ENCODE peak calls at places on chromosomes 11 and 22, in ten cellular contexts. One of them, this sample, is unnamed.

GRCh38 chr22:39994566-39995345 is at the start of gene FAM83F:
- DNase-seq in type B pancreatic cell: no peak
- DNase-seq in stimulated activated CD4-positive, alpha-beta T cell treated with anti-CD3 and anti-CD28 coated beads, Interleukin-2, amount 100 ng/mL, for 48 hours: peak
- DNase-seq in nephron progenitor cell: peak
- DNase-seq in activated CD4-positive, alpha-beta T cell treated with anti-CD3 and anti-CD28 coated beads for 48 hours: peak
- DNase-seq in M059J: no peak
- DNase-seq in T-helper 1 cell: no peak
- DNase-seq in activated CD8-positive, alpha-beta memory T cell treated with anti-CD3 and anti-CD28 coated beads, Interleukin-2, amount 50 U/mL, for 48 hours: peak
- DNase-seq in activated naive CD8-positive, alpha-beta T cell treated with anti-CD3 and anti-CD28 coated beads, Interleukin-2, amount 50 U/mL, for 24 hours: peak
- DNase-seq in cardiac muscle cell: no peak
- DNase-seq in this sample: no peak

GRCh38 chr22:22556995-22557925 is 1.8 kb downstream of the PRAME start:
- DNase-seq in cardiac muscle cell: no peak
- DNase-seq in activated naive CD8-positive, alpha-beta T cell treated with anti-CD3 and anti-CD28 coated beads, Interleukin-2, amount 50 U/mL, for 24 hours: no peak
- DNase-seq in T-helper 1 cell: no peak
- DNase-seq in activated CD4-positive, alpha-beta T cell treated with anti-CD3 and anti-CD28 coated beads for 48 hours: no peak
- DNase-seq in activated CD8-positive, alpha-beta memory T cell treated with anti-CD3 and anti-CD28 coated beads, Interleukin-2, amount 50 U/mL, for 48 hours: no peak
- DNase-seq in nephron progenitor cell: no peak
- DNase-seq in M059J: no peak
- DNase-seq in stimulated activated CD4-positive, alpha-beta T cell treated with anti-CD3 and anti-CD28 coated beads, Interleukin-2, amount 100 ng/mL, for 48 hours: no peak
- DNase-seq in type B pancreatic cell: no peak
- DNase-seq in this sample: no peak

GRCh38 chr11:131186629-131187075 is 183.8 kb upstream of the NTM start:
- DNase-seq in type B pancreatic cell: no peak
- DNase-seq in M059J: no peak
- DNase-seq in nephron progenitor cell: peak
- DNase-seq in activated CD8-positive, alpha-beta memory T cell treated with anti-CD3 and anti-CD28 coated beads, Interleukin-2, amount 50 U/mL, for 48 hours: no peak
- DNase-seq in T-helper 1 cell: no peak
- DNase-seq in activated naive CD8-positive, alpha-beta T cell treated with anti-CD3 and anti-CD28 coated beads, Interleukin-2, amount 50 U/mL, for 24 hours: peak
- DNase-seq in stimulated activated CD4-positive, alpha-beta T cell treated with anti-CD3 and anti-CD28 coated beads, Interleukin-2, amount 100 ng/mL, for 48 hours: no peak
- DNase-seq in cardiac muscle cell: peak
- DNase-seq in activated CD4-positive, alpha-beta T cell treated with anti-CD3 and anti-CD28 coated beads for 48 hours: peak
- DNase-seq in this sample: no peak

GRCh38 chr11:73980001-73980960 is 2.4 kb downstream of the UCP2 start:
- DNase-seq in activated CD4-positive, alpha-beta T cell treated with anti-CD3 and anti-CD28 coated beads for 48 hours: peak
- DNase-seq in cardiac muscle cell: no peak
- DNase-seq in stimulated activated CD4-positive, alpha-beta T cell treated with anti-CD3 and anti-CD28 coated beads, Interleukin-2, amount 100 ng/mL, for 48 hours: no peak
- DNase-seq in T-helper 1 cell: peak
- DNase-seq in activated naive CD8-positive, alpha-beta T cell treated with anti-CD3 and anti-CD28 coated beads, Interleukin-2, amount 50 U/mL, for 24 hours: peak
- DNase-seq in nephron progenitor cell: no peak
- DNase-seq in activated CD8-positive, alpha-beta memory T cell treated with anti-CD3 and anti-CD28 coated beads, Interleukin-2, amount 50 U/mL, for 48 hours: peak
- DNase-seq in M059J: no peak
- DNase-seq in type B pancreatic cell: no peak
- DNase-seq in this sample: no peak

GRCh38 chr11:120217941-120218694 is 7.3 kb downstream of the OAF start:
- DNase-seq in stimulated activated CD4-positive, alpha-beta T cell treated with anti-CD3 and anti-CD28 coated beads, Interleukin-2, amount 100 ng/mL, for 48 hours: no peak
- DNase-seq in M059J: no peak
- DNase-seq in activated naive CD8-positive, alpha-beta T cell treated with anti-CD3 and anti-CD28 coated beads, Interleukin-2, amount 50 U/mL, for 24 hours: no peak
- DNase-seq in nephron progenitor cell: no peak
- DNase-seq in type B pancreatic cell: no peak
- DNase-seq in T-helper 1 cell: no peak
- DNase-seq in activated CD4-positive, alpha-beta T cell treated with anti-CD3 and anti-CD28 coated beads for 48 hours: no peak
- DNase-seq in activated CD8-positive, alpha-beta memory T cell treated with anti-CD3 and anti-CD28 coated beads, Interleukin-2, amount 50 U/mL, for 48 hours: no peak
- DNase-seq in cardiac muscle cell: no peak
- DNase-seq in this sample: no peak

GRCh38 chr11:58068640-58069039 is 37.9 kb downstream of the OR6Q1 start:
- DNase-seq in activated naive CD8-positive, alpha-beta T cell treated with anti-CD3 and anti-CD28 coated beads, Interleukin-2, amount 50 U/mL, for 24 hours: no peak
- DNase-seq in cardiac muscle cell: no peak
- DNase-seq in activated CD8-positive, alpha-beta memory T cell treated with anti-CD3 and anti-CD28 coated beads, Interleukin-2, amount 50 U/mL, for 48 hours: no peak
- DNase-seq in T-helper 1 cell: no peak
- DNase-seq in nephron progenitor cell: no peak
- DNase-seq in activated CD4-positive, alpha-beta T cell treated with anti-CD3 and anti-CD28 coated beads for 48 hours: no peak
- DNase-seq in type B pancreatic cell: no peak
- DNase-seq in M059J: no peak
- DNase-seq in stimulated activated CD4-positive, alpha-beta T cell treated with anti-CD3 and anti-CD28 coated beads, Interleukin-2, amount 100 ng/mL, for 48 hours: no peak
- DNase-seq in this sample: no peak

GRCh38 chr11:45098929-45099328 is 47.5 kb upstream of the PRDM11 start:
- DNase-seq in T-helper 1 cell: no peak
- DNase-seq in type B pancreatic cell: peak
- DNase-seq in nephron progenitor cell: no peak
- DNase-seq in activated CD8-positive, alpha-beta memory T cell treated with anti-CD3 and anti-CD28 coated beads, Interleukin-2, amount 50 U/mL, for 48 hours: no peak
- DNase-seq in stimulated activated CD4-positive, alpha-beta T cell treated with anti-CD3 and anti-CD28 coated beads, Interleukin-2, amount 100 ng/mL, for 48 hours: no peak
- DNase-seq in activated naive CD8-positive, alpha-beta T cell treated with anti-CD3 and anti-CD28 coated beads, Interleukin-2, amount 50 U/mL, for 24 hours: no peak
- DNase-seq in cardiac muscle cell: no peak
- DNase-seq in M059J: no peak
- DNase-seq in activated CD4-positive, alpha-beta T cell treated with anti-CD3 and anti-CD28 coated beads for 48 hours: no peak
- DNase-seq in this sample: no peak

GRCh38 chr11:105713106-105713505 is 103.2 kb downstream of the GRIA4 start:
- DNase-seq in activated CD4-positive, alpha-beta T cell treated with anti-CD3 and anti-CD28 coated beads for 48 hours: no peak
- DNase-seq in activated CD8-positive, alpha-beta memory T cell treated with anti-CD3 and anti-CD28 coated beads, Interleukin-2, amount 50 U/mL, for 48 hours: no peak
- DNase-seq in T-helper 1 cell: no peak
- DNase-seq in M059J: no peak
- DNase-seq in activated naive CD8-positive, alpha-beta T cell treated with anti-CD3 and anti-CD28 coated beads, Interleukin-2, amount 50 U/mL, for 24 hours: no peak
- DNase-seq in nephron progenitor cell: no peak
- DNase-seq in cardiac muscle cell: no peak
- DNase-seq in type B pancreatic cell: no peak
- DNase-seq in stimulated activated CD4-positive, alpha-beta T cell treated with anti-CD3 and anti-CD28 coated beads, Interleukin-2, amount 100 ng/mL, for 48 hours: no peak
- DNase-seq in this sample: no peak

GRCh38 chr11:100356035-100356434 is 331.1 kb upstream of the ARHGAP42 start:
- DNase-seq in cardiac muscle cell: no peak
- DNase-seq in stimulated activated CD4-positive, alpha-beta T cell treated with anti-CD3 and anti-CD28 coated beads, Interleukin-2, amount 100 ng/mL, for 48 hours: no peak
- DNase-seq in activated naive CD8-positive, alpha-beta T cell treated with anti-CD3 and anti-CD28 coated beads, Interleukin-2, amount 50 U/mL, for 24 hours: no peak
- DNase-seq in activated CD4-positive, alpha-beta T cell treated with anti-CD3 and anti-CD28 coated beads for 48 hours: no peak
- DNase-seq in T-helper 1 cell: no peak
- DNase-seq in type B pancreatic cell: no peak
- DNase-seq in activated CD8-positive, alpha-beta memory T cell treated with anti-CD3 and anti-CD28 coated beads, Interleukin-2, amount 50 U/mL, for 48 hours: no peak
- DNase-seq in M059J: peak
- DNase-seq in nephron progenitor cell: no peak
- DNase-seq in this sample: no peak

GRCh38 chr11:92380882-92381281 is 156.3 kb downstream of the FAT3 start:
- DNase-seq in activated CD4-positive, alpha-beta T cell treated with anti-CD3 and anti-CD28 coated beads for 48 hours: no peak
- DNase-seq in stimulated activated CD4-positive, alpha-beta T cell treated with anti-CD3 and anti-CD28 coated beads, Interleukin-2, amount 100 ng/mL, for 48 hours: no peak
- DNase-seq in M059J: peak
- DNase-seq in activated CD8-positive, alpha-beta memory T cell treated with anti-CD3 and anti-CD28 coated beads, Interleukin-2, amount 50 U/mL, for 48 hours: no peak
- DNase-seq in cardiac muscle cell: no peak
- DNase-seq in type B pancreatic cell: no peak
- DNase-seq in T-helper 1 cell: no peak
- DNase-seq in nephron progenitor cell: no peak
- DNase-seq in activated naive CD8-positive, alpha-beta T cell treated with anti-CD3 and anti-CD28 coated beads, Interleukin-2, amount 50 U/mL, for 24 hours: no peak
- DNase-seq in this sample: peak

GRCh38 chr11:13955971-13956421 is 6.5 kb upstream of the SPON1 start:
- DNase-seq in M059J: peak
- DNase-seq in type B pancreatic cell: no peak
- DNase-seq in stimulated activated CD4-positive, alpha-beta T cell treated with anti-CD3 and anti-CD28 coated beads, Interleukin-2, amount 100 ng/mL, for 48 hours: peak
- DNase-seq in cardiac muscle cell: peak
- DNase-seq in activated naive CD8-positive, alpha-beta T cell treated with anti-CD3 and anti-CD28 coated beads, Interleukin-2, amount 50 U/mL, for 24 hours: peak
- DNase-seq in activated CD8-positive, alpha-beta memory T cell treated with anti-CD3 and anti-CD28 coated beads, Interleukin-2, amount 50 U/mL, for 48 hours: peak
- DNase-seq in T-helper 1 cell: peak
- DNase-seq in nephron progenitor cell: peak
- DNase-seq in activated CD4-positive, alpha-beta T cell treated with anti-CD3 and anti-CD28 coated beads for 48 hours: peak
- DNase-seq in this sample: peak

GRCh38 chr22:47380692-47381091 is 618.2 kb downstream of the TBC1D22A start:
- DNase-seq in activated CD4-positive, alpha-beta T cell treated with anti-CD3 and anti-CD28 coated beads for 48 hours: no peak
- DNase-seq in M059J: no peak
- DNase-seq in activated naive CD8-positive, alpha-beta T cell treated with anti-CD3 and anti-CD28 coated beads, Interleukin-2, amount 50 U/mL, for 24 hours: no peak
- DNase-seq in stimulated activated CD4-positive, alpha-beta T cell treated with anti-CD3 and anti-CD28 coated beads, Interleukin-2, amount 100 ng/mL, for 48 hours: no peak
- DNase-seq in T-helper 1 cell: no peak
- DNase-seq in activated CD8-positive, alpha-beta memory T cell treated with anti-CD3 and anti-CD28 coated beads, Interleukin-2, amount 50 U/mL, for 48 hours: no peak
- DNase-seq in cardiac muscle cell: no peak
- DNase-seq in type B pancreatic cell: no peak
- DNase-seq in nephron progenitor cell: no peak
- DNase-seq in this sample: no peak

GRCh38 chr11:12669930-12670329 is 4.3 kb upstream of the TEAD1 start:
- DNase-seq in stimulated activated CD4-positive, alpha-beta T cell treated with anti-CD3 and anti-CD28 coated beads, Interleukin-2, amount 100 ng/mL, for 48 hours: no peak
- DNase-seq in type B pancreatic cell: no peak
- DNase-seq in activated CD8-positive, alpha-beta memory T cell treated with anti-CD3 and anti-CD28 coated beads, Interleukin-2, amount 50 U/mL, for 48 hours: no peak
- DNase-seq in T-helper 1 cell: no peak
- DNase-seq in M059J: no peak
- DNase-seq in activated naive CD8-positive, alpha-beta T cell treated with anti-CD3 and anti-CD28 coated beads, Interleukin-2, amount 50 U/mL, for 24 hours: no peak
- DNase-seq in activated CD4-positive, alpha-beta T cell treated with anti-CD3 and anti-CD28 coated beads for 48 hours: no peak
- DNase-seq in cardiac muscle cell: no peak
- DNase-seq in nephron progenitor cell: no peak
- DNase-seq in this sample: no peak

GRCh38 chr11:1881442-1882264 is 10.0 kb downstream of the PRR33 start:
- DNase-seq in cardiac muscle cell: no peak
- DNase-seq in T-helper 1 cell: no peak
- DNase-seq in activated CD8-positive, alpha-beta memory T cell treated with anti-CD3 and anti-CD28 coated beads, Interleukin-2, amount 50 U/mL, for 48 hours: peak
- DNase-seq in activated naive CD8-positive, alpha-beta T cell treated with anti-CD3 and anti-CD28 coated beads, Interleukin-2, amount 50 U/mL, for 24 hours: peak
- DNase-seq in M059J: no peak
- DNase-seq in stimulated activated CD4-positive, alpha-beta T cell treated with anti-CD3 and anti-CD28 coated beads, Interleukin-2, amount 100 ng/mL, for 48 hours: no peak
- DNase-seq in type B pancreatic cell: no peak
- DNase-seq in nephron progenitor cell: no peak
- DNase-seq in activated CD4-positive, alpha-beta T cell treated with anti-CD3 and anti-CD28 coated beads for 48 hours: no peak
- DNase-seq in this sample: no peak

GRCh38 chr22:47586946-47587345 is 824.5 kb downstream of the TBC1D22A start:
- DNase-seq in activated CD8-positive, alpha-beta memory T cell treated with anti-CD3 and anti-CD28 coated beads, Interleukin-2, amount 50 U/mL, for 48 hours: no peak
- DNase-seq in T-helper 1 cell: no peak
- DNase-seq in type B pancreatic cell: peak
- DNase-seq in activated naive CD8-positive, alpha-beta T cell treated with anti-CD3 and anti-CD28 coated beads, Interleukin-2, amount 50 U/mL, for 24 hours: no peak
- DNase-seq in stimulated activated CD4-positive, alpha-beta T cell treated with anti-CD3 and anti-CD28 coated beads, Interleukin-2, amount 100 ng/mL, for 48 hours: no peak
- DNase-seq in cardiac muscle cell: no peak
- DNase-seq in M059J: no peak
- DNase-seq in nephron progenitor cell: no peak
- DNase-seq in activated CD4-positive, alpha-beta T cell treated with anti-CD3 and anti-CD28 coated beads for 48 hours: no peak
- DNase-seq in this sample: no peak

GRCh38 chr11:35412285-35412684 is 7.1 kb downstream of the SLC1A2 start:
- DNase-seq in activated CD4-positive, alpha-beta T cell treated with anti-CD3 and anti-CD28 coated beads for 48 hours: no peak
- DNase-seq in cardiac muscle cell: peak
- DNase-seq in activated CD8-positive, alpha-beta memory T cell treated with anti-CD3 and anti-CD28 coated beads, Interleukin-2, amount 50 U/mL, for 48 hours: no peak
- DNase-seq in stimulated activated CD4-positive, alpha-beta T cell treated with anti-CD3 and anti-CD28 coated beads, Interleukin-2, amount 100 ng/mL, for 48 hours: no peak
- DNase-seq in T-helper 1 cell: no peak
- DNase-seq in type B pancreatic cell: no peak
- DNase-seq in nephron progenitor cell: no peak
- DNase-seq in M059J: no peak
- DNase-seq in activated naive CD8-positive, alpha-beta T cell treated with anti-CD3 and anti-CD28 coated beads, Interleukin-2, amount 50 U/mL, for 24 hours: no peak
- DNase-seq in this sample: peak

GRCh38 chr11:86365566-86365965 is 9.1 kb upstream of the CCDC81 start:
- DNase-seq in activated naive CD8-positive, alpha-beta T cell treated with anti-CD3 and anti-CD28 coated beads, Interleukin-2, amount 50 U/mL, for 24 hours: no peak
- DNase-seq in T-helper 1 cell: no peak
- DNase-seq in nephron progenitor cell: no peak
- DNase-seq in M059J: no peak
- DNase-seq in activated CD4-positive, alpha-beta T cell treated with anti-CD3 and anti-CD28 coated beads for 48 hours: no peak
- DNase-seq in activated CD8-positive, alpha-beta memory T cell treated with anti-CD3 and anti-CD28 coated beads, Interleukin-2, amount 50 U/mL, for 48 hours: no peak
- DNase-seq in type B pancreatic cell: no peak
- DNase-seq in cardiac muscle cell: no peak
- DNase-seq in stimulated activated CD4-positive, alpha-beta T cell treated with anti-CD3 and anti-CD28 coated beads, Interleukin-2, amount 100 ng/mL, for 48 hours: no peak
- DNase-seq in this sample: no peak

GRCh38 chr22:24445481-24446290 is 18.3 kb downstream of the ADORA2A start:
- DNase-seq in activated naive CD8-positive, alpha-beta T cell treated with anti-CD3 and anti-CD28 coated beads, Interleukin-2, amount 50 U/mL, for 24 hours: peak
- DNase-seq in type B pancreatic cell: no peak
- DNase-seq in stimulated activated CD4-positive, alpha-beta T cell treated with anti-CD3 and anti-CD28 coated beads, Interleukin-2, amount 100 ng/mL, for 48 hours: no peak
- DNase-seq in M059J: peak
- DNase-seq in cardiac muscle cell: no peak
- DNase-seq in activated CD8-positive, alpha-beta memory T cell treated with anti-CD3 and anti-CD28 coated beads, Interleukin-2, amount 50 U/mL, for 48 hours: peak
- DNase-seq in T-helper 1 cell: no peak
- DNase-seq in nephron progenitor cell: no peak
- DNase-seq in activated CD4-positive, alpha-beta T cell treated with anti-CD3 and anti-CD28 coated beads for 48 hours: no peak
- DNase-seq in this sample: no peak

GRCh38 chr11:111846063-111846462 is 25.3 kb downstream of the ALG9 start:
- DNase-seq in type B pancreatic cell: no peak
- DNase-seq in stimulated activated CD4-positive, alpha-beta T cell treated with anti-CD3 and anti-CD28 coated beads, Interleukin-2, amount 100 ng/mL, for 48 hours: no peak
- DNase-seq in nephron progenitor cell: no peak
- DNase-seq in activated naive CD8-positive, alpha-beta T cell treated with anti-CD3 and anti-CD28 coated beads, Interleukin-2, amount 50 U/mL, for 24 hours: no peak
- DNase-seq in cardiac muscle cell: no peak
- DNase-seq in M059J: peak
- DNase-seq in activated CD4-positive, alpha-beta T cell treated with anti-CD3 and anti-CD28 coated beads for 48 hours: no peak
- DNase-seq in activated CD8-positive, alpha-beta memory T cell treated with anti-CD3 and anti-CD28 coated beads, Interleukin-2, amount 50 U/mL, for 48 hours: no peak
- DNase-seq in T-helper 1 cell: no peak
- DNase-seq in this sample: peak

GRCh38 chr22:24536089-24536488 is 18.8 kb downstream of the GUCD1 start:
- DNase-seq in activated naive CD8-positive, alpha-beta T cell treated with anti-CD3 and anti-CD28 coated beads, Interleukin-2, amount 50 U/mL, for 24 hours: no peak
- DNase-seq in type B pancreatic cell: no peak
- DNase-seq in T-helper 1 cell: no peak
- DNase-seq in activated CD8-positive, alpha-beta memory T cell treated with anti-CD3 and anti-CD28 coated beads, Interleukin-2, amount 50 U/mL, for 48 hours: no peak
- DNase-seq in M059J: no peak
- DNase-seq in nephron progenitor cell: no peak
- DNase-seq in activated CD4-positive, alpha-beta T cell treated with anti-CD3 and anti-CD28 coated beads for 48 hours: no peak
- DNase-seq in stimulated activated CD4-positive, alpha-beta T cell treated with anti-CD3 and anti-CD28 coated beads, Interleukin-2, amount 100 ng/mL, for 48 hours: no peak
- DNase-seq in cardiac muscle cell: no peak
- DNase-seq in this sample: no peak

GRCh38 chr11:83070878-83071640 is 638 bp downstream of the RAB30 start:
- DNase-seq in activated CD8-positive, alpha-beta memory T cell treated with anti-CD3 and anti-CD28 coated beads, Interleukin-2, amount 50 U/mL, for 48 hours: peak
- DNase-seq in M059J: peak
- DNase-seq in cardiac muscle cell: peak
- DNase-seq in activated CD4-positive, alpha-beta T cell treated with anti-CD3 and anti-CD28 coated beads for 48 hours: peak
- DNase-seq in nephron progenitor cell: peak
- DNase-seq in T-helper 1 cell: peak
- DNase-seq in type B pancreatic cell: no peak
- DNase-seq in stimulated activated CD4-positive, alpha-beta T cell treated with anti-CD3 and anti-CD28 coated beads, Interleukin-2, amount 100 ng/mL, for 48 hours: no peak
- DNase-seq in activated naive CD8-positive, alpha-beta T cell treated with anti-CD3 and anti-CD28 coated beads, Interleukin-2, amount 50 U/mL, for 24 hours: peak
- DNase-seq in this sample: no peak

GRCh38 chr11:76283190-76283589 is 76.9 kb upstream of the WNT11 start:
- DNase-seq in activated naive CD8-positive, alpha-beta T cell treated with anti-CD3 and anti-CD28 coated beads, Interleukin-2, amount 50 U/mL, for 24 hours: no peak
- DNase-seq in nephron progenitor cell: no peak
- DNase-seq in cardiac muscle cell: no peak
- DNase-seq in stimulated activated CD4-positive, alpha-beta T cell treated with anti-CD3 and anti-CD28 coated beads, Interleukin-2, amount 100 ng/mL, for 48 hours: no peak
- DNase-seq in T-helper 1 cell: no peak
- DNase-seq in activated CD4-positive, alpha-beta T cell treated with anti-CD3 and anti-CD28 coated beads for 48 hours: no peak
- DNase-seq in activated CD8-positive, alpha-beta memory T cell treated with anti-CD3 and anti-CD28 coated beads, Interleukin-2, amount 50 U/mL, for 48 hours: no peak
- DNase-seq in M059J: no peak
- DNase-seq in type B pancreatic cell: no peak
- DNase-seq in this sample: no peak

GRCh38 chr11:17760102-17761029 is 25.8 kb downstream of the KCNC1 start:
- DNase-seq in stimulated activated CD4-positive, alpha-beta T cell treated with anti-CD3 and anti-CD28 coated beads, Interleukin-2, amount 100 ng/mL, for 48 hours: peak
- DNase-seq in T-helper 1 cell: no peak
- DNase-seq in activated CD8-positive, alpha-beta memory T cell treated with anti-CD3 and anti-CD28 coated beads, Interleukin-2, amount 50 U/mL, for 48 hours: peak
- DNase-seq in activated CD4-positive, alpha-beta T cell treated with anti-CD3 and anti-CD28 coated beads for 48 hours: peak
- DNase-seq in cardiac muscle cell: peak
- DNase-seq in type B pancreatic cell: no peak
- DNase-seq in nephron progenitor cell: peak
- DNase-seq in activated naive CD8-positive, alpha-beta T cell treated with anti-CD3 and anti-CD28 coated beads, Interleukin-2, amount 50 U/mL, for 24 hours: peak
- DNase-seq in M059J: peak
- DNase-seq in this sample: peak

GRCh38 chr11:10275714-10276113 is 18.3 kb downstream of the SBF2 start:
- DNase-seq in M059J: no peak
- DNase-seq in stimulated activated CD4-positive, alpha-beta T cell treated with anti-CD3 and anti-CD28 coated beads, Interleukin-2, amount 100 ng/mL, for 48 hours: no peak
- DNase-seq in activated CD8-positive, alpha-beta memory T cell treated with anti-CD3 and anti-CD28 coated beads, Interleukin-2, amount 50 U/mL, for 48 hours: no peak
- DNase-seq in activated CD4-positive, alpha-beta T cell treated with anti-CD3 and anti-CD28 coated beads for 48 hours: no peak
- DNase-seq in nephron progenitor cell: no peak
- DNase-seq in activated naive CD8-positive, alpha-beta T cell treated with anti-CD3 and anti-CD28 coated beads, Interleukin-2, amount 50 U/mL, for 24 hours: no peak
- DNase-seq in type B pancreatic cell: no peak
- DNase-seq in cardiac muscle cell: no peak
- DNase-seq in T-helper 1 cell: no peak
- DNase-seq in this sample: no peak

GRCh38 chr11:84899740-84900139 is 727.4 kb downstream of the DLG2 start:
- DNase-seq in activated CD4-positive, alpha-beta T cell treated with anti-CD3 and anti-CD28 coated beads for 48 hours: no peak
- DNase-seq in nephron progenitor cell: no peak
- DNase-seq in stimulated activated CD4-positive, alpha-beta T cell treated with anti-CD3 and anti-CD28 coated beads, Interleukin-2, amount 100 ng/mL, for 48 hours: no peak
- DNase-seq in cardiac muscle cell: no peak
- DNase-seq in T-helper 1 cell: no peak
- DNase-seq in type B pancreatic cell: no peak
- DNase-seq in activated CD8-positive, alpha-beta memory T cell treated with anti-CD3 and anti-CD28 coated beads, Interleukin-2, amount 50 U/mL, for 48 hours: no peak
- DNase-seq in M059J: no peak
- DNase-seq in activated naive CD8-positive, alpha-beta T cell treated with anti-CD3 and anti-CD28 coated beads, Interleukin-2, amount 50 U/mL, for 24 hours: no peak
- DNase-seq in this sample: peak

GRCh38 chr11:125214466-125215204 is 50.1 kb downstream of the PKNOX2 start:
- DNase-seq in nephron progenitor cell: peak
- DNase-seq in cardiac muscle cell: peak
- DNase-seq in stimulated activated CD4-positive, alpha-beta T cell treated with anti-CD3 and anti-CD28 coated beads, Interleukin-2, amount 100 ng/mL, for 48 hours: no peak
- DNase-seq in activated CD4-positive, alpha-beta T cell treated with anti-CD3 and anti-CD28 coated beads for 48 hours: no peak
- DNase-seq in M059J: no peak
- DNase-seq in T-helper 1 cell: no peak
- DNase-seq in type B pancreatic cell: no peak
- DNase-seq in activated CD8-positive, alpha-beta memory T cell treated with anti-CD3 and anti-CD28 coated beads, Interleukin-2, amount 50 U/mL, for 48 hours: no peak
- DNase-seq in activated naive CD8-positive, alpha-beta T cell treated with anti-CD3 and anti-CD28 coated beads, Interleukin-2, amount 50 U/mL, for 24 hours: no peak
- DNase-seq in this sample: no peak

GRCh38 chr11:75347781-75348613 is 3.5 kb downstream of the ARRB1 start:
- DNase-seq in activated naive CD8-positive, alpha-beta T cell treated with anti-CD3 and anti-CD28 coated beads, Interleukin-2, amount 50 U/mL, for 24 hours: no peak
- DNase-seq in stimulated activated CD4-positive, alpha-beta T cell treated with anti-CD3 and anti-CD28 coated beads, Interleukin-2, amount 100 ng/mL, for 48 hours: no peak
- DNase-seq in M059J: peak
- DNase-seq in cardiac muscle cell: peak
- DNase-seq in activated CD8-positive, alpha-beta memory T cell treated with anti-CD3 and anti-CD28 coated beads, Interleukin-2, amount 50 U/mL, for 48 hours: no peak
- DNase-seq in activated CD4-positive, alpha-beta T cell treated with anti-CD3 and anti-CD28 coated beads for 48 hours: no peak
- DNase-seq in nephron progenitor cell: no peak
- DNase-seq in type B pancreatic cell: no peak
- DNase-seq in T-helper 1 cell: no peak
- DNase-seq in this sample: peak

GRCh38 chr11:87301785-87302540 is 264.2 kb downstream of the TMEM135 start:
- DNase-seq in nephron progenitor cell: no peak
- DNase-seq in activated naive CD8-positive, alpha-beta T cell treated with anti-CD3 and anti-CD28 coated beads, Interleukin-2, amount 50 U/mL, for 24 hours: no peak
- DNase-seq in M059J: no peak
- DNase-seq in T-helper 1 cell: no peak
- DNase-seq in activated CD4-positive, alpha-beta T cell treated with anti-CD3 and anti-CD28 coated beads for 48 hours: no peak
- DNase-seq in stimulated activated CD4-positive, alpha-beta T cell treated with anti-CD3 and anti-CD28 coated beads, Interleukin-2, amount 100 ng/mL, for 48 hours: no peak
- DNase-seq in cardiac muscle cell: no peak
- DNase-seq in activated CD8-positive, alpha-beta memory T cell treated with anti-CD3 and anti-CD28 coated beads, Interleukin-2, amount 50 U/mL, for 48 hours: no peak
- DNase-seq in type B pancreatic cell: no peak
- DNase-seq in this sample: no peak